ENCODE peak calls at places on chromosomes 13 and 19, in ten cellular contexts. Q, B, Y, H, U, C, G, X, P and R are unnamed samples. For H3K4me1, the result is how much of the 10 kb centered on the place peaks cover.

GRCh38 chr13:43815204-43815603 is 28.4 kb upstream of the ENOX1 start:
- DNase-seq in H (no peak), U (no peak), Q (no peak), X (no peak), C (peak), P (no peak), G (no peak), Y (no peak), B (peak), R (peak)

GRCh38 chr13:95948646-95949045 is 104.6 kb downstream of the UGGT2 start:
- DNase-seq in B (peak), Q (no peak), U (no peak), Y (no peak), P (no peak), C (no peak), X (no peak), H (no peak), G (no peak), R (no peak)

GRCh38 chr19:29119582-29119981 is 93.4 kb downstream of the UQCRFS1 start:
- DNase-seq in P (no peak), X (no peak), B (no peak), Q (no peak), Y (no peak), H (no peak), C (no peak), G (no peak), U (no peak), R (peak)

GRCh38 chr19:45443462-45444317 is 20.0 kb upstream of the ERCC1 start:
- DNase-seq in G (peak), H (peak), Q (peak), B (peak), X (peak), U (peak), C (peak), Y (peak), P (peak), R (peak)

GRCh38 chr19:43126720-43127119 is 44.2 kb upstream of the PSG2 start:
- DNase-seq in Y (no peak), Q (no peak), X (no peak), G (no peak), P (no peak), H (no peak), B (no peak), C (no peak), U (no peak), R (no peak)

GRCh38 chr13:95182570-95183285 is 118.5 kb downstream of the ABCC4 start:
- DNase-seq in B (no peak), C (no peak), Q (no peak), U (no peak), Y (no peak), P (no peak), G (no peak), H (no peak), X (no peak), R (no peak)

GRCh38 chr13:64397699-64398098 is 2832.4 kb downstream of the PCDH9 start:
- DNase-seq in Q (no peak), P (no peak), X (no peak), G (no peak), Y (no peak), H (no peak), C (no peak), B (no peak), U (no peak), R (no peak)

GRCh38 chr13:40611004-40611403 is 55.4 kb downstream of the FOXO1 start:
- DNase-seq in P (no peak), Y (no peak), U (no peak), B (no peak), G (no peak), Q (no peak), H (no peak), C (no peak), X (no peak), R (no peak)

GRCh38 chr19:43570174-43570791 is 5.0 kb downstream of the XRCC1 start:
- DNase-seq in Y (no peak), G (peak), Q (no peak), C (peak), X (no peak), B (no peak), H (no peak), P (no peak), U (no peak), R (no peak)

GRCh38 chr19:55452381-55453325 is 8.8 kb downstream of the ISOC2 start:
- DNase-seq in B (peak), C (no peak), U (peak), Q (peak), Y (peak), G (peak), P (peak), X (no peak), H (peak), R (peak)

GRCh38 chr13:93226623-93227279 is at the start of gene GPC6:
- DNase-seq in X (no peak), Q (peak), P (peak), G (peak), B (peak), H (no peak), U (peak), C (no peak), Y (peak), R (peak)

GRCh38 chr13:102550507-102550906 is 46.3 kb upstream of the TPP2 start:
- DNase-seq in U (no peak), C (no peak), Q (no peak), P (no peak), B (no peak), Y (no peak), H (no peak), G (no peak), X (no peak), R (no peak)

GRCh38 chr19:47109177-47109540 is 4.4 kb downstream of the ZC3H4 start:
- DNase-seq in U (no peak), B (no peak), X (no peak), H (no peak), C (no peak), Q (no peak), G (no peak), Y (no peak), P (no peak), R (no peak)

GRCh38 chr13:89380101-89380500 is 1708.9 kb downstream of the SLITRK5 start:
- DNase-seq in X (no peak), Y (peak), H (no peak), G (no peak), B (no peak), Q (no peak), U (no peak), C (peak), P (no peak), R (no peak)

GRCh38 chr13:75305057-75305456 is 176.9 kb downstream of the TBC1D4 start:
- DNase-seq in H (no peak), Y (no peak), P (no peak), B (no peak), X (no peak), G (no peak), U (no peak), C (no peak), Q (no peak), R (peak)

GRCh38 chr19:6273701-6274601 is 5.8 kb downstream of the MLLT1 start:
- DNase-seq in Q (peak), Y (peak), B (peak), X (peak), P (peak), C (no peak), U (peak), H (no peak), G (peak), R (peak)

GRCh38 chr19:6536138-6536671 is 5.4 kb downstream of the TNFSF9 start:
- DNase-seq in U (no peak), H (peak), X (peak), Q (no peak), P (peak), Y (peak), G (peak), C (no peak), B (peak), R (peak)

GRCh38 chr19:32662186-32662585 is 12.8 kb downstream of the ANKRD27 start:
- DNase-seq in P (no peak), B (no peak), Y (no peak), X (no peak), Q (no peak), U (no peak), C (no peak), G (peak), H (no peak), R (no peak)

GRCh38 chr13:20193142-20193923 is 595 bp upstream of the GJB2 start:
- DNase-seq in G (peak), X (no peak), H (no peak), Y (no peak), C (no peak), Q (no peak), B (no peak), U (no peak), P (peak), R (no peak)

GRCh38 chr19:56131651-56132050 is 9.4 kb upstream of the ZNF444 start:
- DNase-seq in C (no peak), B (no peak), G (no peak), Y (no peak), U (no peak), P (no peak), X (no peak), H (no peak), Q (no peak), R (no peak)

GRCh38 chr19:27793128-27793643 is 1419.8 kb downstream of the UQCRFS1 start:
- DNase-seq in U (no peak), H (peak), B (peak), X (peak), C (peak), Y (peak), G (peak), P (peak), Q (peak), R (peak)

GRCh38 chr19:3359850-3360493 is 6.4 kb upstream of the NFIC start:
- DNase-seq in G (peak), H (no peak), B (no peak), X (peak), U (peak), Y (no peak), C (no peak), Q (no peak), P (no peak), R (no peak)

GRCh38 chr19:28943651-28944050 is 269.3 kb downstream of the UQCRFS1 start:
- DNase-seq in U (no peak), C (no peak), Y (no peak), G (no peak), H (no peak), P (no peak), X (no peak), Q (no peak), B (no peak), R (no peak)

GRCh38 chr13:86399572-86399971 is 600.4 kb upstream of the SLITRK6 start:
- DNase-seq in Y (no peak), Q (no peak), P (no peak), X (no peak), C (no peak), G (no peak), U (no peak), H (no peak), B (no peak), R (no peak)

GRCh38 chr19:45187421-45188100 is 9.0 kb downstream of the BLOC1S3 start:
- DNase-seq in C (peak), Y (no peak), B (no peak), U (no peak), Q (no peak), P (no peak), X (no peak), G (peak), H (peak), R (no peak)

GRCh38 chr13:90732049-90732448 is 615.4 kb upstream of the MIR17HG start:
- DNase-seq in U (no peak), Y (no peak), H (no peak), G (no peak), B (peak), X (no peak), Q (no peak), C (no peak), P (no peak), R (no peak)

GRCh38 chr19:11763611-11764010 is 3.2 kb upstream of the ZNF441 start:
- DNase-seq in X (no peak), Y (no peak), C (no peak), B (no peak), U (no peak), H (no peak), G (no peak), Q (no peak), P (no peak), R (no peak)

GRCh38 chr19:20661150-20661819 is at the start of gene ZNF626:
- DNase-seq in X (peak), C (peak), Y (peak), H (peak), G (peak), P (peak), U (peak), Q (peak), B (peak), R (peak)

GRCh38 chr19:18967358-18968146 is 26.5 kb upstream of the HOMER3 start:
- DNase-seq in H (no peak), B (no peak), P (peak), U (no peak), X (peak), C (no peak), G (peak), Q (peak), Y (peak), R (peak)

GRCh38 chr13:52845766-52846566 is 2.5 kb downstream of the PCDH8 start:
- DNase-seq in Y (peak), U (no peak), G (peak), P (peak), H (peak), C (no peak), Q (no peak), X (peak), B (peak), R (peak)

GRCh38 chr13:51759240-51759639 is 44.7 kb downstream of the DHRS12 start:
- DNase-seq in Q (no peak), P (no peak), H (no peak), U (no peak), C (no peak), X (no peak), G (peak), B (no peak), Y (no peak), R (no peak)

GRCh38 chr13:25988655-25989054 is 63.2 kb downstream of the SHISA2 start:
- DNase-seq in U (no peak), Q (no peak), B (no peak), G (no peak), C (no peak), X (no peak), H (peak), Y (no peak), P (no peak), R (no peak)

GRCh38 chr13:79966039-79966438 is 374.9 kb downstream of the SPRY2 start:
- DNase-seq in C (no peak), B (no peak), Q (no peak), H (no peak), P (no peak), Y (no peak), X (no peak), U (no peak), G (peak), R (no peak)

GRCh38 chr19:46624958-46625661 is at the start of gene PTGIR:
- DNase-seq in X (peak), Y (peak), G (peak), C (no peak), B (no peak), H (no peak), P (peak), U (no peak), Q (peak), R (peak)

GRCh38 chr13:57996717-57997116 is 365.2 kb downstream of the PCDH17 start:
- DNase-seq in U (no peak), B (no peak), G (no peak), H (no peak), Y (no peak), P (no peak), C (no peak), Q (no peak), X (no peak), R (no peak)

GRCh38 chr19:24142771-24143170 is 55.8 kb downstream of the ZNF254 start:
- DNase-seq in U (no peak), P (no peak), G (no peak), H (no peak), C (no peak), Y (no peak), Q (no peak), B (no peak), X (no peak), R (no peak)

GRCh38 chr19:48625891-48626327 is 6.6 kb downstream of the SPHK2 start:
- DNase-seq in C (no peak), X (peak), Q (peak), B (no peak), P (peak), U (peak), G (no peak), Y (peak), H (peak), R (no peak)

GRCh38 chr19:46251415-46251814 is 21.9 kb downstream of the IGFL1 start:
- DNase-seq in Q (no peak), X (no peak), H (no peak), U (no peak), B (no peak), P (no peak), G (no peak), C (peak), Y (no peak), R (no peak)

GRCh38 chr19:51084505-51084904 is 1.8 kb upstream of the KLK14 start:
- DNase-seq in Y (no peak), B (no peak), G (peak), H (no peak), C (no peak), Q (no peak), U (peak), P (peak), X (no peak), R (peak)

GRCh38 chr19:46351241-46352041 is 4.6 kb downstream of the PPP5C start:
- DNase-seq in Q (peak), X (peak), G (peak), U (no peak), B (peak), Y (peak), C (peak), P (peak), H (peak), R (no peak)

DNA sequence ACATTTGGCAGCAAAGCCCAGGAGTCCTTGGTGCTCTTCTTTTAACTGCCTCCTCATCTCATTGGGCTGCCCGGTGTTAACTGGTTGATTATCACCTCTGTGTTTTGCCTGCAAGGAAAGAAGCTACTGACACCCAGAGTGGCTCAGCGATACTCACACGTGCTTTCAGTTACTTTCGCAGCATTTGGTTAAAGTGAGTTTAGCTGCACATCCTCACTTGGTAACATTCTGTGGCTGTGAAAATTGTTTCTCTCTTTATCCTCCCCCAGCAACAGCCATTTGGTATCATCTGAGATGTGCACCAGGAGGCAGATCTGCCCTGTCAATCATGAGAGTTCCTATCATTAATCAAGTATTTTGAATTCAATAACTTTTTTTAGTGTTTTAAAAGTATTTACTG is 44.6 kb upstream of the GPR183 start:
- DNase-seq in Q (no peak), G (no peak), C (no peak), U (no peak), B (no peak), X (no peak), Y (no peak), P (no peak), H (peak), R (no peak)
- H3K4me1 ChIP-seq in Q (under half), G (under half), C (under half), U (under half), B (under half), X (under half), Y (under half), P (under half), H (under half), R (under half)

GRCh38 chr13:50248537-50249521 is 233.6 kb downstream of the KCNRG start:
- DNase-seq in P (no peak), X (no peak), U (no peak), B (no peak), Y (no peak), H (peak), G (no peak), Q (no peak), C (no peak), R (no peak)
- H3K4me1 ChIP-seq in P (under half), X (under half), U (under half), B (under half), Y (under half), H (under half), G (under half), Q (under half), C (under half), R (under half)

GRCh38 chr13:113623491-113624234 is 34.3 kb downstream of the ATP4B start:
- DNase-seq in G (peak), B (no peak), P (peak), H (no peak), X (no peak), Q (peak), U (no peak), C (no peak), Y (no peak), R (no peak)
- H3K4me1 ChIP-seq in G (under half), B (under half), P (under half), H (under half), X (under half), Q (under half), U (under half), C (under half), Y (under half), R (under half)

GRCh38 chr19:776549-776948 is 20.7 kb upstream of the PTBP1 start:
- DNase-seq in G (peak), X (no peak), B (no peak), Y (no peak), Q (no peak), C (no peak), U (no peak), H (no peak), P (no peak), R (no peak)
- H3K4me1 ChIP-seq in G (under half), X (under half), B (under half), Y (under half), Q (under half), C (under half), U (under half), H (under half), P (under half), R (under half)

GRCh38 chr13:50712469-50712868 is 131.0 kb downstream of the DLEU7 start:
- DNase-seq in B (no peak), H (no peak), Y (no peak), U (no peak), P (no peak), C (no peak), X (no peak), Q (no peak), G (no peak), R (no peak)
- H3K4me1 ChIP-seq in B (under half), H (under half), Y (under half), U (under half), P (under half), C (under half), X (under half), Q (under half), G (under half), R (under half)

DNA sequence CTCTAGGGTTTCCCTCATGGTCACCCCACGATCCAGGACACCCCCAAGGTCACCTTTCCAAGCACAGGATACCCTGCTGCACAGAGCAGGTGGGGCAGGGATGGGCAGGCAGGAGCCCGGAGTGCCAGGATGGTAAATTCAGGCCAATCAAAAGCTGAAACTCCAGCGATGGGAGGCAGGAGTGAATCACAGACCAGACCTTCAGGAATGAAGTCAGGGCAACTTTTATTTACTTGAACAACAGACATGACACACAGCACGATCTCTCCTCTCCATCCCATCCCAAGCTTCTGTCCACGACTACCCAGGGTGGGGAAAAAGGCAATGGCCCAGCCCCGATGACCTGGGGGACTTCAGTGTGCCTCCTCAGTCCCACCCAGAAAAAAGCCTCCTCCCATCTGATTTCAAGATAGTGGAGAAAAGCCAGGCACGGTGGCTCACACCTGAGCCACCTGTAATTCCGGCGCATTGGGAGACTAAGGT is 39.1 kb downstream of the ZSWIM4 start:
- DNase-seq in B (no peak), P (peak), H (no peak), G (peak), Y (no peak), C (peak), X (no peak), U (no peak), Q (peak), R (no peak)
- H3K4me1 ChIP-seq in B (under half), P (under half), H (under half), G (under half), Y (under half), C (half or more), X (under half), U (under half), Q (half or more), R (under half)

DNA sequence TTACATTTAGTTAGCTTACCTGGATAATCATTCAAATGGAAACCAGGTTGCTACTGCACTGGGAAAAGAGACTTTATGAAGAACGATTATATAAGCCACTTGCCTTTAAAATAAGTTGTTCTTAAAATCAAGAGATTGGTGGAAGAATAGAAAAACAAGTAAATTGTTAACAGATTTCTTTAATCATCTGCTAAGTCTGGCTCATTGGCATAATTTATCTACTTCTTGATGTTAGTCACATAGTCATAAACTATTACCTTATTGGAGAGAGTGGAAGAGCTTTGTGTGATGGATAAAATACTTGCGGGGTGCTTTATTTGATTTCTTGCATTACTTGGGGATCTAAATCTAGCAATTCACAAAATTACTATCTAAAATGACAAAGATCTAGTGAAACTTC is 6.8 kb downstream of the LSM14A start:
- DNase-seq in X (no peak), Q (no peak), B (no peak), U (no peak), C (no peak), G (no peak), H (no peak), Y (no peak), P (no peak), R (no peak)
- H3K4me1 ChIP-seq in X (half or more), Q (half or more), B (under half), U (under half), C (half or more), G (under half), H (under half), Y (under half), P (half or more), R (half or more)